ENCODE peak calls at places on chromosome 21, in six cellular contexts. Y is spleen, E is AG04450, M is foreskin fibroblast, W is astrocyte of the cerebellum, I is GM10248. K is an unnamed sample.

GRCh38 chr21:42058631-42059111 is 12.4 kb upstream of the UMODL1 start:
- DNase-seq in I (no peak), E (no peak), M (no peak), W (no peak), Y (no peak), K (no peak)

GRCh38 chr21:22904385-22904784 is 1906.2 kb downstream of the NCAM2 start:
- DNase-seq in I (no peak), Y (no peak), E (no peak), W (no peak), M (no peak), K (no peak)

GRCh38 chr21:31255846-31256395 is 88.1 kb downstream of the TIAM1 start:
- DNase-seq in M (no peak), W (no peak), E (no peak), Y (no peak), I (no peak), K (no peak)

GRCh38 chr21:43880111-43880985 is 15.3 kb downstream of the AGPAT3 start:
- DNase-seq in M (peak), W (no peak), E (no peak), Y (peak), I (no peak), K (no peak)

GRCh38 chr21:33641339-33642026 is at the start of gene CRYZL1:
- DNase-seq in W (peak), Y (peak), M (peak), E (peak), I (peak), K (peak)

GRCh38 chr21:43858806-43859648 is 6.0 kb upstream of the AGPAT3 start:
- DNase-seq in M (no peak), E (no peak), Y (peak), I (no peak), W (no peak), K (no peak)

GRCh38 chr21:9759972-9760371 is 761.4 kb upstream of the TPTE start:
- DNase-seq in I (no peak), M (no peak), E (no peak), W (no peak), Y (no peak), K (no peak)

GRCh38 chr21:43782741-43783700 is 6.4 kb upstream of the RRP1 start:
- DNase-seq in W (no peak), I (no peak), M (peak), E (no peak), Y (no peak), K (peak)

GRCh38 chr21:21159253-21159899 is 161.2 kb downstream of the NCAM2 start:
- DNase-seq in E (no peak), W (no peak), I (no peak), Y (no peak), M (no peak), K (no peak)

GRCh38 chr21:31354122-31354521 is 10.1 kb upstream of the TIAM1 start:
- DNase-seq in I (no peak), Y (no peak), M (no peak), W (no peak), E (no peak), K (no peak)

GRCh38 chr21:30463713-30464112 is 16.5 kb downstream of the KRTAP19-1 start:
- DNase-seq in W (no peak), E (no peak), Y (no peak), M (peak), I (no peak), K (no peak)

GRCh38 chr21:44898851-44899767 is 21.6 kb downstream of the ITGB2 start:
- DNase-seq in M (no peak), Y (peak), I (no peak), E (no peak), W (no peak), K (no peak)
- TF ChIP-seq CTCF in M (no peak), Y (no peak), I (no peak), E (no peak), W (no peak), K (no peak)

DNA sequence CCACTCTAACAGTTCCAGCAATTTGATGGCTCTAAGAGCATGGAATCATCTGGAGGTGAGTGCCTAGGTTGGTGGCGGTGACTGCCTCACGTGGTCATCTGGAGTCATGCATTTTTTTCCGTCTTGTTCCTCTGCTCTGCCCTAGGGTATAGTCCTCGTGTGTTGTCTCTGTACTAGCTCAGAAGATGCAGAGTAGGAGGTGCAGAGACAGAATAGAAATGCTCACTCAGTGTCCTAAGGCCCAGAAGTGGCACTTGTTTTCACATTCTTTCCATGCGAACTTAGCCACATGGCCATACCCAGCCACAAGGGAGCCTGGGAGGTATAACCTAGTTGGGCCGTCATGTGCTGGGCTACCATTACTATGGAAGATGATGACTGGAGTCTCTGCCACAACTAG is 30.3 kb downstream of the DYRK1A start:
- DNase-seq in E (no peak), M (no peak), I (no peak), W (no peak), Y (peak), K (no peak)
- TF ChIP-seq CTCF in E (no peak), M (no peak), I (no peak), W (no peak), Y (no peak), K (no peak)

DNA sequence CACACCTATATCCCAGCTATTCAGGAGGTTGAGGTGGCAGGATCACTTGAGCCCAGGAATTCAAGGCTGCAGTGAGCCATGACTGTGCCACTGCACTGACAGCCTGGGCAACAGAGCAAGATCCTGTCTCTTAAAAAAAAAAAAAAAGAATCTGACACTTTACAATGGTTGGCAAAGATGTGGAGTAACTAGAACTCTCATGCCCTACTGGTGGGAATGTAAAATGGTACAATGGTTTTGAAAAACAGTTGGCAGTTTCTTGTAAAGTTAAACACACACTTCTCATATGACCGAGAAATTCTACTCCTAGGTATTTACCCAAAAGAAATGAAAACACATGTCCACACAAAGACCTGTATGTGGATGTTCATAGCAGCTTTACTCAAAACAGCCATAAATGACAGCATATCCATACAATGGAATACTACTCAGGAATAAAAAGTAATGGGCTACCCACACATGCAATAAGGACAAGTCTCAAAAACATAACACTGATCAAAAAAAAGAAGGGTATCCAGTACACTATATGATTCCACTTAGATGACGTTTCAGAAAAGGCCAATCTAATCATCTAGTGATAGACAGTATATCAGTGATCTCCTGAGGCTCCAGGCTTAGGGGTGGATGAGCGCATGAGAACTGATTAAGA is 58.1 kb downstream of the HLCS start:
- DNase-seq in I (no peak), Y (no peak), E (no peak), W (no peak), M (no peak), K (no peak)
- TF ChIP-seq CTCF in I (no peak), Y (no peak), E (peak), W (no peak), M (no peak), K (no peak)

GRCh38 chr21:37908691-37909090 is 7.6 kb downstream of the KCNJ6 start:
- DNase-seq in M (no peak), E (no peak), W (no peak), Y (no peak), I (no peak), K (no peak)

GRCh38 chr21:37912616-37913015 is 3.6 kb downstream of the KCNJ6 start:
- DNase-seq in E (no peak), W (no peak), I (no peak), Y (no peak), M (no peak), K (no peak)

GRCh38 chr21:37914211-37914900 is 1.9 kb downstream of the KCNJ6 start:
- DNase-seq in E (no peak), M (peak), I (peak), Y (no peak), W (no peak), K (peak)

GRCh38 chr21:37907076-37907475 is 9.2 kb downstream of the KCNJ6 start:
- DNase-seq in M (no peak), W (no peak), I (no peak), E (no peak), Y (no peak), K (no peak)

GRCh38 chr21:37909936-37910335 is 6.3 kb downstream of the KCNJ6 start:
- DNase-seq in I (no peak), Y (no peak), M (peak), E (no peak), W (no peak), K (no peak)
- TF ChIP-seq CTCF in I (no peak), Y (no peak), M (peak), E (peak), W (peak), K (no peak)

K was measured in activated CD8-positive, alpha-beta T cell treated with anti-CD3 and anti-CD28 coated beads for 36 hours.